ENCODE peak calls at places on chromosomes 1 and 21, in four cellular contexts. V, H, N and I are unnamed samples. For H3K4me1, the result is how much of the 10 kb centered on the place peaks cover.

GRCh38 chr1:40884055-40884795 is 22.1 kb upstream of the CITED4 start:
- DNase-seq in N (no peak), H (no peak), V (no peak), I (no peak)

GRCh38 chr1:41626616-41627375 is 142.3 kb upstream of the EDN2 start:
- DNase-seq in H (no peak), V (no peak), N (no peak), I (no peak)

GRCh38 chr1:245855846-245856730 is 651.0 kb downstream of the SMYD3 start:
- DNase-seq in H (no peak), N (no peak), V (no peak), I (no peak)

GRCh38 chr21:31667639-31668038 is 8.1 kb downstream of the SOD1 start:
- DNase-seq in V (no peak), N (no peak), H (no peak), I (no peak)

GRCh38 chr1:158251160-158251559 is 3.1 kb upstream of the CD1A start:
- DNase-seq in H (no peak), V (no peak), N (no peak), I (no peak)

GRCh38 chr1:205374205-205375078 is 17.7 kb upstream of the KLHDC8A start:
- DNase-seq in N (no peak), H (no peak), V (peak), I (peak)

GRCh38 chr1:200556005-200556404 is 64.5 kb downstream of the KIF14 start:
- DNase-seq in N (no peak), H (no peak), V (no peak), I (no peak)

GRCh38 chr1:244048566-244049141 is 2.4 kb upstream of the ZBTB18 start:
- DNase-seq in V (no peak), H (no peak), N (no peak), I (no peak)

GRCh38 chr1:9293512-9294439 is 1.1 kb downstream of the SPSB1 start:
- DNase-seq in N (no peak), H (no peak), V (no peak), I (peak)

GRCh38 chr1:66503841-66504470 is 30.0 kb upstream of the SGIP1 start:
- DNase-seq in N (no peak), V (peak), H (no peak), I (peak)

GRCh38 chr1:181104790-181105133 is 16.3 kb downstream of the IER5 start:
- DNase-seq in H (no peak), V (no peak), N (no peak), I (peak)

GRCh38 chr1:182428043-182428442 is 21.9 kb upstream of the RGSL1 start:
- DNase-seq in V (no peak), N (no peak), H (no peak), I (no peak)

GRCh38 chr1:102799496-102799895 is 308.8 kb downstream of the COL11A1 start:
- DNase-seq in H (no peak), N (no peak), V (no peak), I (no peak)

GRCh38 chr1:228782662-228783414 is 47.6 kb downstream of the RHOU start:
- DNase-seq in N (no peak), V (no peak), H (no peak), I (peak)

GRCh38 chr21:36127250-36127904 is 7.5 kb upstream of the CBR3 start:
- DNase-seq in H (no peak), N (no peak), V (no peak), I (no peak)

GRCh38 chr21:35607406-35607805 is 452.9 kb downstream of the SETD4 start:
- DNase-seq in V (no peak), H (no peak), N (no peak), I (no peak)

GRCh38 chr1:2650967-2651645 is 18.3 kb upstream of the MMEL1 start:
- DNase-seq in N (peak), V (no peak), H (no peak), I (no peak)

GRCh38 chr1:24564695-24565094 is 8.8 kb downstream of the NCMAP start:
- DNase-seq in H (no peak), V (no peak), N (no peak), I (no peak)

GRCh38 chr1:30329263-30329753 is 394.1 kb downstream of the MATN1 start:
- DNase-seq in H (no peak), V (peak), N (no peak), I (no peak)

GRCh38 chr1:151839457-151840409 is at the start of gene C2CD4D:
- DNase-seq in N (peak), H (no peak), V (peak), I (peak)

GRCh38 chr1:37892151-37893047 is 33.0 kb upstream of the MTF1 start:
- DNase-seq in N (no peak), V (no peak), H (no peak), I (no peak)

GRCh38 chr1:38941527-38942019 is at the start of gene RHBDL2:
- DNase-seq in H (peak), N (peak), V (peak), I (peak)

GRCh38 chr1:160095382-160096105 is 2.9 kb downstream of the IGSF8 start:
- DNase-seq in H (no peak), V (no peak), N (no peak), I (no peak)

GRCh38 chr1:159211331-159212136 is 6.9 kb downstream of the ACKR1 start:
- DNase-seq in H (peak), V (no peak), N (no peak), I (peak)

GRCh38 chr1:17148950-17149608 is 29.8 kb upstream of the PADI2 start:
- DNase-seq in N (no peak), H (no peak), V (no peak), I (no peak)

GRCh38 chr21:41651396-41651795 is 115.5 kb downstream of the RIPK4 start:
- DNase-seq in V (no peak), H (no peak), N (no peak), I (peak)

GRCh38 chr1:28171246-28171645 is 5.2 kb downstream of the PTAFR start:
- DNase-seq in H (no peak), V (no peak), N (no peak), I (no peak)

GRCh38 chr1:155207578-155208405 is at the start of gene THBS3:
- DNase-seq in V (no peak), H (no peak), N (no peak), I (no peak)

GRCh38 chr1:54694771-54695170 is 20.9 kb upstream of the TTC4 start:
- DNase-seq in V (no peak), N (no peak), H (no peak), I (no peak)

GRCh38 chr21:43318368-43318767 is 108.6 kb downstream of the SIK1 start:
- DNase-seq in H (no peak), N (no peak), V (no peak), I (no peak)

GRCh38 chr1:1020000-1020404 is at the start of gene AGRN:
- DNase-seq in V (no peak), N (no peak), H (peak), I (peak)

GRCh38 chr1:63984891-63985290 is 211.1 kb downstream of the ROR1 start:
- DNase-seq in H (no peak), N (no peak), V (no peak), I (no peak)

GRCh38 chr1:10032590-10033358 is at the start of gene UBE4B:
- DNase-seq in H (peak), V (peak), N (peak), I (peak)

GRCh38 chr21:35159881-35160280 is 110.8 kb upstream of the RUNX1 start:
- DNase-seq in N (no peak), V (no peak), H (no peak), I (no peak)

GRCh38 chr1:53781654-53782053 is 42.7 kb upstream of the GLIS1 start:
- DNase-seq in N (no peak), H (no peak), V (no peak), I (no peak)

DNA sequence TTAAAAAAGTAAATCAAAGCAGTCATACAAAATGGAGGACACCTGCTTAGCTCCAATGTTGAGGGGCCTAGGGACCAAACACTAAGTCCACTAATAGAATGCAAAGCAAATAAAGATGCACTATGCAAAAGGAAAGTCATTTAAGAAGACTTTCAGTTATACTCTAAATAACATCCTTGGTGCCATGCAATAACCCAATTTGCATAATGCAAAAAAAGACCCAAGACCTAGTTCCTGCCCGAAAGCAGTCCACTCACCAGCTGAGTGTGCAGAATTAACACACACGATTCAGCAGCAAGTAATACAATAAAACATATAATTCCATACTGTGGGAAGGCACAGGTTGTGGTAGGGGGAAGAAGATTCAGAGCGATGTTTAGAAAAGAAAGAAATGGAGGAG is 101.8 kb downstream of the TGFBR3 start:
- DNase-seq in N (no peak), H (no peak), V (no peak), I (no peak)
- H3K27ac ChIP-seq in N (no peak), H (no peak), V (no peak), I (peak)

GRCh38 chr1:165632491-165632890 is 1.5 kb downstream of the MGST3 start:
- DNase-seq in V (no peak), H (no peak), N (no peak), I (no peak)
- H3K4me1 ChIP-seq in V (under half), H (under half), N (under half), I (under half)

GRCh38 chr1:117820096-117820495 is 109.3 kb downstream of the GDAP2 start:
- DNase-seq in N (no peak), H (no peak), V (no peak), I (no peak)

GRCh38 chr1:117821782-117822447 is 107.5 kb downstream of the GDAP2 start:
- DNase-seq in N (no peak), H (no peak), V (no peak), I (no peak)

GRCh38 chr1:117819301-117819700 is 110.1 kb downstream of the GDAP2 start:
- DNase-seq in N (no peak), V (no peak), H (no peak), I (no peak)

GRCh38 chr1:117820694-117821381 is 108.6 kb downstream of the GDAP2 start:
- DNase-seq in N (no peak), V (no peak), H (no peak), I (no peak)

GRCh38 chr1:117821382-117821755 is 108.1 kb downstream of the GDAP2 start:
- DNase-seq in N (no peak), V (no peak), H (no peak), I (no peak)
- H3K27ac ChIP-seq in N (no peak), V (peak), H (no peak), I (no peak)

DNA sequence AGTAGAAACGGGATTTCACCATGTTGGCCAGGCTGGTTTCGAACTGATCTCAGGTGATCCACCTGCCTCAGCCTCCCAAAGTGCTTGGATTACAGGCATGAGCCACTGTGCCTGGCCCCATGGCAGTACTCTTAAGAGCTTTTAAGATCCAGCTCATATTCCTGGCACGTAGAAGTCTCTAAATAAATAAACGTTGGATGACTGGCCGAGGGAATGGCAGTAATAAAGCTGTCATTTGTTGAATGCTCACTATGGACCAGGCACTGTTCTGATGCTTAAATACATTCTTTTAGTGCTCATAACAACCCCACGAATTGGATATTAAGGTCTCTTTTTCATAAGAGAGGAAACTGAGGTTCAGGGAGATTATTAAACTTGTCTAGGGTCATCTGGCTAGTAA is 20.9 kb downstream of the UBIAD1 start:
- DNase-seq in V (no peak), H (no peak), N (no peak), I (no peak)
- H3K4me1 ChIP-seq in V (under half), H (under half), N (under half), I (under half)

GRCh38 chr1:206496131-206496793 is 11.1 kb upstream of the RASSF5 start:
- DNase-seq in V (no peak), N (no peak), H (peak), I (peak)

GRCh38 chr1:206497774-206498173 is 9.6 kb upstream of the RASSF5 start:
- DNase-seq in V (no peak), H (no peak), N (no peak), I (no peak)

GRCh38 chr1:206495011-206495461 is 12.3 kb upstream of the RASSF5 start:
- DNase-seq in V (no peak), N (no peak), H (no peak), I (no peak)

GRCh38 chr1:206497363-206497762 is 10.0 kb upstream of the RASSF5 start:
- DNase-seq in H (no peak), N (no peak), V (no peak), I (no peak)

DNA sequence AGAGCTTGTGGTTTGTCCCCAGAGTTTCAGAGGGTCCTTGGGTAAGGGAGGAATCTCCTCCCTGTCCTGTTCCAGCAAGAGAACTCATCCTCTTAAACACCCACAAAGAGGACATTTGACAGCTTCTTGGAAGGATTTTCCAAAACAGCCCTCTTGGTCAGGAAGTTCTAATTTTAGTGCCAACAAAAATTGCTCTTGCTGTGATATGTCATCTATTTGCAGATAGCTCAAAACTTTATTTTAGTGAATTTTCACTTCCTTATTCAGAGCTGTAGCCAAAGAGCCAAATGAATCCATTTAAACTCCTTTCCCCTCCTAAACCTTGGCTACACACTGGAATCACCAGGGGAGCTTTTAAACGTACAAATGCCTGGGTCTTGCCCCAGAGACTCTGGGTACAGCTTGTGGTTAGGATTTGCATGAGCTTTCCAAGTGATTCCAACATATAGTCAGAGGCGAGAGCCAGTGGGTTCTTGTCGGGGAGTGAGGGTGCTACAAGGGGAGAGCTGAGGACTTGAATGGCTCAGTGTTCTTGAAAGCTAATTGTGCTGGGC is 11.8 kb upstream of the RASSF5 start:
- DNase-seq in N (no peak), H (no peak), V (no peak), I (no peak)
- H3K27ac ChIP-seq in N (no peak), H (no peak), V (no peak), I (peak)

GRCh38 chr1:111660204-111661150 is 40.9 kb downstream of the RAP1A start:
- DNase-seq in V (no peak), N (no peak), H (no peak), I (no peak)
- H3K4me1 ChIP-seq in V (under half), N (under half), H (under half), I (under half)